ENCODE peak calls at places on chromosome 20, in six cellular contexts. W, G, F, M, P and N are unnamed samples.

GRCh38 chr20:52103469-52103910 is 88.1 kb downstream of the ZFP64 start:
- DNase-seq in F (peak; percentile 22), P (peak; percentile 61), W (no peak), G (no peak), M (no peak), N (peak; percentile 83)

GRCh38 chr20:50226093-50226974 is 35.7 kb downstream of the CEBPB start:
- DNase-seq in P (peak; percentile 27), F (no peak), G (no peak), M (no peak), W (no peak), N (peak; percentile 75)

GRCh38 chr20:38610521-38610920 is 8.9 kb downstream of the ARHGAP40 start:
- DNase-seq in G (no peak), F (no peak), P (peak; percentile 37), W (no peak), M (no peak), N (peak; percentile 76)

GRCh38 chr20:50339196-50339901 is 148.7 kb downstream of the CEBPB start:
- DNase-seq in M (no peak), F (no peak), W (no peak), G (no peak), P (peak; percentile 13), N (peak; percentile 65)

GRCh38 chr20:5393218-5393870 is 76.6 kb upstream of the PROKR2 start:
- DNase-seq in F (no peak), G (no peak), M (no peak), P (no peak), W (no peak), N (no peak)

GRCh38 chr20:8940311-8940710 is 128.6 kb upstream of the PLCB4 start:
- DNase-seq in F (no peak), M (no peak), G (no peak), W (no peak), P (no peak), N (no peak)

GRCh38 chr20:25077610-25078169 is 4.3 kb downstream of the VSX1 start:
- DNase-seq in P (no peak), W (peak; percentile 85), F (peak; percentile 41), M (no peak), G (no peak), N (no peak)

GRCh38 chr20:47764154-47764734 is 21.0 kb downstream of the SULF2 start:
- DNase-seq in W (no peak), M (no peak), P (no peak), F (no peak), G (no peak), N (no peak)

GRCh38 chr20:13810446-13810845 is 25.6 kb downstream of the NDUFAF5 start:
- DNase-seq in W (no peak), G (no peak), P (no peak), F (no peak), M (no peak), N (no peak)

GRCh38 chr20:34880095-34880680 is 3.8 kb downstream of the ACSS2 start:
- DNase-seq in M (no peak), P (no peak), F (no peak), W (no peak), G (no peak), N (no peak)

GRCh38 chr20:4728121-4728520 is 6.4 kb downstream of the PRND start:
- DNase-seq in W (no peak), M (no peak), G (no peak), P (no peak), F (no peak), N (no peak)

GRCh38 chr20:37917436-37917835 is 14.5 kb downstream of the VSTM2L start:
- DNase-seq in G (no peak), W (no peak), F (no peak), P (no peak), M (no peak), N (no peak)

GRCh38 chr20:51456511-51457280 is 85.8 kb downstream of the NFATC2 start:
- DNase-seq in M (peak; percentile 83), P (peak; percentile 93), F (peak; percentile 28), W (peak; percentile 97), G (no peak), N (peak; percentile 99)

GRCh38 chr20:8658103-8658502 is 410.8 kb upstream of the PLCB4 start:
- DNase-seq in P (no peak), M (no peak), G (no peak), W (no peak), F (no peak), N (no peak)